ENCODE peak calls at places on chromosomes 13 and 19, in four cellular contexts. O is DND-41, B is A549, W is PC-9. R is an unnamed sample.

GRCh38 chr13:111175948-111176347 is 60.8 kb downstream of the ARHGEF7 start:
- DNase-seq in B (no peak), W (no peak), O (no peak), R (no peak)

GRCh38 chr13:99269627-99270252 is 11.6 kb upstream of the GPR18 start:
- DNase-seq in B (no peak), W (no peak), O (no peak), R (no peak)

GRCh38 chr13:31234729-31235128 is 35.0 kb downstream of the B3GLCT start:
- DNase-seq in W (no peak), B (peak; percentile 5), O (no peak), R (no peak)

GRCh38 chr13:73216381-73216831 is 157.6 kb downstream of the KLF5 start:
- DNase-seq in W (no peak), B (no peak), O (no peak), R (no peak)

GRCh38 chr13:91576590-91576989 is 178.2 kb downstream of the GPC5 start:
- DNase-seq in W (no peak), B (no peak), O (no peak), R (no peak)

GRCh38 chr19:47229674-47230121 is 1.3 kb downstream of the BBC3 start:
- DNase-seq in W (peak; percentile 14), B (no peak), O (peak; percentile 32), R (no peak)

GRCh38 chr13:110476220-110476617 is 85.3 kb downstream of the RAB20 start:
- DNase-seq in O (no peak), B (no peak), W (no peak), R (no peak)

GRCh38 chr19:11422163-11423068 is 3.3 kb upstream of the RGL3 start:
- DNase-seq in W (peak; percentile 98), B (peak; percentile 60), O (peak; percentile 75), R (peak; percentile 17)

GRCh38 chr13:50369646-50370045 is 354.4 kb downstream of the KCNRG start:
- DNase-seq in B (no peak), W (no peak), O (no peak), R (no peak)
- H3K4me2 ChIP-seq in B (no peak overlapping the region), W (no peak overlapping the region), O (no peak overlapping the region), R (no peak overlapping the region)

DNA sequence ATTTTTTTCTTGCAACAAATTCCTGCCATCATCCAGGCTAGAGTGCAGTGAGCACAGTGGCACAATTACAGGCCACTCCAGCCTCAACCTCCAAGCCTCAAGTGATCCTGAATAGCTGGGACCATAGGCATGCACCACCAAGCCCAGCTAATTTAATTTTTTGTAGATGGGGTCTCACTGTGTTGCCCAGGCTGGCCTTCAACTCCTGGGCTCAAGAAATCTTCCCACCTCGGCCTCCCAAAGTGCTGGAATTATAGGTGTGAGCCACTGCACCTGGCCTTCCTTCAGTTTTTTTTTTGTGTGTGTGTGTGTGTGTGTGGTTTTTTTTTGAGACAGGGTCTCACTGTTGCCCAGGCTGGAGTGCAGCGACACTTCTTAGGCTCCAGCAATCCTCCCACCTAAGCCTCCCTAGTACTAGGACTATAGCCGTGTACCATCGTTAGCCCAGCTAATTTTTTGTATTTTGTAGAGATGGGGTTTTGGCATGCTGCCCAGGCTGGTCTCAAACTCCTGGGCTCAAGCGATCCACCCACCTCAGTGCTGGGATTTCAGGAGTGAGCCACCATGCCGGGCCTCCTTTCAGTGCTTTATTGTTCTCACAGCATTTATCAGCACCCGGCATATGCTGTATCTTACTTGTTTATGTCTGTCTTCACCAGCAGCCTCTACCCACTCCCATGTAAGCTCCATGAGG is 5.9 kb upstream of the SRRM5 start:
- DNase-seq in O (no peak), W (no peak), B (no peak), R (no peak)
- H3K27ac ChIP-seq in O (no peak overlapping the region), W (no peak overlapping the region), B (no peak overlapping the region), R (no peak overlapping the region)

GRCh38 chr19:29660835-29661234 is 4.4 kb upstream of the PLEKHF1 start:
- DNase-seq in O (no peak), B (no peak), W (no peak), R (no peak)
- H3K4me2 ChIP-seq in O (no peak overlapping the region), B (no peak overlapping the region), W (no peak overlapping the region), R (no peak overlapping the region)

DNA sequence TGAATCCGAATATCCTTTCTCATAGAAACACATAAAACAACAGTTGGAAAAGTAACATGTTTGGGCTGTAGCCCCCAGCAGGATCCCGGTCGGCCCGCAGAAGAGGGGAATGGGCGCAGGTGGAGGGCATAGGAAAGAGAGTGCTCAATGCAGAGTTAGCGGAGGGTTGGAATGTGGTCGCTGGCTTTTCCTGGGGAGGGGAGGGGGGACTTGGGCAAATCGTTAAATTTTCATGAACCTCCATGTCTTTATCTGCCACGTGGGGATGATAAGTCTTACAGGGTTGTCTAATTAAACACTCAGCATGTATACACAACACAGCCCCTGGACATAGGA is 425 bp upstream of the SLC46A3 start:
- DNase-seq in O (no peak), W (no peak), B (no peak), R (no peak)
- H3K27ac ChIP-seq in O (peak overlapping the region; percentile 81), W (no peak overlapping the region), B (peak overlapping the region; percentile 80), R (no peak overlapping the region)

GRCh38 chr13:49858183-49858856 is 65.8 kb upstream of the KPNA3 start:
- DNase-seq in O (no peak), W (peak; percentile 61), B (peak; percentile 67), R (no peak)

GRCh38 chr13:49855930-49856329 is 63.4 kb upstream of the KPNA3 start:
- DNase-seq in B (no peak), W (no peak), O (no peak), R (no peak)

GRCh38 chr13:49853535-49853934 is 61.1 kb upstream of the KPNA3 start:
- DNase-seq in O (no peak), B (no peak), W (no peak), R (no peak)
- H3K4me2 ChIP-seq in O (no peak overlapping the region), B (no peak overlapping the region), W (no peak overlapping the region), R (no peak overlapping the region)

GRCh38 chr13:36154567-36155231 is 23.5 kb upstream of the DCLK1 start:
- DNase-seq in W (no peak), O (no peak), B (no peak), R (peak; percentile 37)
- H3K27ac ChIP-seq in W (no peak overlapping the region), O (no peak overlapping the region), B (no peak overlapping the region), R (no peak overlapping the region)

GRCh38 chr13:76383671-76384461 is 502.3 kb downstream of the KCTD12 start:
- DNase-seq in B (no peak), W (no peak), O (no peak), R (no peak)
- H3K4me2 ChIP-seq in B (no peak overlapping the region), W (no peak overlapping the region), O (no peak overlapping the region), R (no peak overlapping the region)

GRCh38 chr19:1374250-1374577 is 9.5 kb upstream of the NDUFS7 start:
- DNase-seq in O (no peak), W (no peak), B (no peak), R (no peak)
- H3K27ac ChIP-seq in O (no peak overlapping the region), W (no peak overlapping the region), B (no peak overlapping the region), R (no peak overlapping the region)

DNA sequence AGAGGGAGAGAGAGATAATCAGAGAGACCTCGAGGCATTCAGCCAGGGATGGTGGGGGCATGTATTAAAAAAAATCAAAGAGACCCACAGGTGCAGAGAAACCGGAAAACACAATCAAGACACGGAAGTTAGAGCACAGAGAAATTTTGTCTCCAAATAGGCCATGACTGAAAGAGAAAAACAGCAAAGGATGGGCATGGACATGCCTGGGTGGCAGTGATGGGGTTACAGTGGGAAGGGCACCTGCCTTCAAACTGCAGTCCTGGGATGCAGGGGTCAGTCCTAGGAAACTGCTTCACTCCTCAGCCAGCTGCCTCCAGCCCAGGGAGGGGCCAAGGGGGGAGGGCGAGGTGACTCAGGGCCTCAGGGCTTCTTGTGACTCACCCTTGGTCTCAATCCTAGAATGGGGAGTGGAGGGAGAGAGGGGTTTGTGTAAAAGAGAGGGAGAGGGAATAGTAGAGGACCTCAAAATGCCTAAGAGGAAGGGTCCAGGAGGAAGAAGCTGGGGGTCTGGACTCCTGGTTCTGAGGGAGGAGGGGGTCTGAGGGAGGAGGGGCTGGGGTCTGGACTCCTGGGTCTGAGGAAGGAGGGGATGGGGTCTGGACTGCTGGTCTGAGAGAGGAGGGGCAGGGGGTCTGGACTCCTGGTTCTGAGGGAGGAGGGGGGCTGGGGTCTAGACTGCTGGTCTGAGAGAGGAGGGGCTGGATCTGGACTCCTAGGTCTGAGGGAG is 3.6 kb upstream of the KCNN4 start:
- DNase-seq in O (peak; percentile 68), B (peak; percentile 92), W (peak; percentile 94), R (no peak)
- H3K4me2 ChIP-seq in O (peak overlapping the region; percentile 65), B (peak overlapping the region; percentile 79), W (peak overlapping the region; percentile 75), R (no peak overlapping the region)

GRCh38 chr19:16064209-16064889 is 11.9 kb upstream of the TPM4 start:
- DNase-seq in W (no peak), O (no peak), B (no peak), R (no peak)
- H3K27ac ChIP-seq in W (no peak overlapping the region), O (no peak overlapping the region), B (no peak overlapping the region), R (no peak overlapping the region)

R was measured in neuronal stem cell.